ENCODE peak calls at places on chromosome 9, in five cellular contexts. I is activated CD4-positive, alpha-beta T cell treated with anti-CD3 and anti-CD28 coated beads for 48 hours; B is SK-MEL-5; S is M059J; C is renal cortical epithelial cell. W is an unnamed sample.

GRCh38 chr9:127033784-127034183 is 88.7 kb downstream of the ANGPTL2 start:
- DNase-seq in I (no peak), B (no peak), S (peak; percentile 29), C (no peak), W (no peak)

GRCh38 chr9:36642817-36643216 is 70.1 kb downstream of the MELK start:
- DNase-seq in I (no peak), B (no peak), S (no peak), C (no peak), W (no peak)

GRCh38 chr9:112894699-112895098 is 4.0 kb upstream of the SLC46A2 start:
- DNase-seq in I (no peak), B (no peak), S (no peak), C (no peak), W (no peak)

GRCh38 chr9:38006163-38006562 is 62.9 kb downstream of the SHB start:
- DNase-seq in I (no peak), B (no peak), S (no peak), C (no peak), W (no peak)

GRCh38 chr9:130523921-130524320 is 55.5 kb upstream of the FUBP3 start:
- DNase-seq in I (no peak), B (peak; percentile 44), S (no peak), C (no peak), W (no peak)

GRCh38 chr9:14223081-14223480 is 90.9 kb downstream of the NFIB start:
- DNase-seq in I (no peak), B (no peak), S (no peak), C (no peak), W (no peak)

GRCh38 chr9:128414461-128414860 is 6.2 kb upstream of the CERCAM start:
- DNase-seq in I (no peak), B (peak; percentile 47), S (no peak), C (no peak), W (no peak)

GRCh38 chr9:125361837-125362531 is 100.4 kb downstream of the GAPVD1 start:
- DNase-seq in I (peak; percentile 28), B (peak; percentile 66), S (no peak), C (no peak), W (no peak)

GRCh38 chr9:87567566-87567965 is 69.9 kb downstream of the DAPK1 start:
- DNase-seq in I (no peak), B (no peak), S (peak; percentile 96), C (no peak), W (no peak)

GRCh38 chr9:18826248-18826647 is 206.8 kb downstream of the SAXO1 start:
- DNase-seq in I (no peak), B (no peak), S (no peak), C (no peak), W (peak; percentile 80)